ENCODE peak calls at places on chromosomes 4 and X, in eight cellular contexts. J is sigmoid colon, Q is esophagus muscularis mucosa, P is Peyer's patch, N is endodermal cell, K is fibroblast of lung, H is heart left ventricle, T is foreskin keratinocyte. R is an unnamed sample.

GRCh38 chr4:128393111-128393704 is 105.6 kb upstream of the PGRMC2 start:
- DNase-seq in J (no peak), Q (no peak), P (no peak), N (no peak), K (peak; percentile 73), H (peak; percentile 37), T (no peak), R (no peak)

GRCh38 chr4:102675142-102675541 is 85.6 kb downstream of the MANBA start:
- DNase-seq in J (no peak), Q (no peak), P (no peak), N (no peak), K (no peak), H (no peak), T (no peak), R (no peak)

GRCh38 chr4:147303506-147303905 is 177.4 kb upstream of the EDNRA start:
- DNase-seq in J (no peak), Q (no peak), P (no peak), N (no peak), K (no peak), H (no peak), T (no peak), R (no peak)

GRCh38 chrX:50813843-50814661 is at the start of gene SHROOM4:
- DNase-seq in J (peak; percentile 67), Q (no peak), P (no peak), N (peak; percentile 82), K (peak; percentile 47), H (peak; percentile 68), T (no peak), R (no peak)

GRCh38 chr4:86013623-86014022 is 346.2 kb downstream of the MAPK10 start:
- DNase-seq in J (no peak), Q (no peak), P (no peak), N (no peak), K (peak; percentile 47), H (no peak), T (no peak), R (no peak)

GRCh38 chr4:138602664-138603063 is 360.5 kb upstream of the SLC7A11 start:
- DNase-seq in J (no peak), Q (no peak), P (no peak), N (no peak), K (no peak), H (no peak), T (peak; percentile 16), R (no peak)

GRCh38 chr4:37130465-37130864 is 114.1 kb upstream of the NWD2 start:
- DNase-seq in J (no peak), Q (no peak), P (no peak), N (no peak), K (no peak), H (no peak), T (peak; percentile 49), R (no peak)

GRCh38 chr4:113675731-113676707 is 85.5 kb downstream of the CAMK2D start:
- DNase-seq in J (no peak), Q (no peak), P (no peak), N (no peak), K (peak; percentile 61), H (no peak), T (no peak), R (no peak)

GRCh38 chrX:2413969-2414368 is 86.8 kb downstream of the DHRSX start:
- DNase-seq in J (no peak), Q (no peak), P (no peak), N (no peak), K (no peak), H (no peak), T (no peak), R (no peak)

GRCh38 chrX:110755061-110755460 is 40.6 kb downstream of the CHRDL1 start:
- DNase-seq in J (no peak), Q (no peak), P (no peak), N (no peak), K (peak; percentile 42), H (no peak), T (no peak), R (no peak)

GRCh38 chr4:55503164-55503563 is 43.5 kb downstream of the CLOCK start:
- DNase-seq in J (no peak), Q (no peak), P (no peak), N (no peak), K (peak; percentile 58), H (no peak), T (peak; percentile 85), R (no peak)

GRCh38 chr4:15832523-15833451 is 54.7 kb downstream of the CD38 start:
- DNase-seq in J (no peak), Q (no peak), P (no peak), N (no peak), K (no peak), H (no peak), T (no peak), R (peak; percentile 55)

GRCh38 chr4:123673971-123674370 is 277.4 kb downstream of the SPRY1 start:
- DNase-seq in J (no peak), Q (no peak), P (no peak), N (no peak), K (no peak), H (no peak), T (no peak), R (no peak)

GRCh38 chr4:57591073-57591472 is 480.9 kb upstream of the IGFBP7 start:
- DNase-seq in J (no peak), Q (no peak), P (no peak), N (no peak), K (no peak), H (no peak), T (no peak), R (no peak)

GRCh38 chr4:8010618-8011017 is 71.0 kb upstream of the AFAP1 start:
- DNase-seq in J (peak; percentile 78), Q (no peak), P (no peak), N (no peak), K (peak; percentile 62), H (no peak), T (no peak), R (no peak)

GRCh38 chr4:130545596-130545995 is 1449.6 kb downstream of the C4orf33 start:
- DNase-seq in J (no peak), Q (no peak), P (no peak), N (no peak), K (peak; percentile 63), H (no peak), T (no peak), R (no peak)

GRCh38 chrX:147803948-147804347 is 107.8 kb upstream of the FMR1 start:
- DNase-seq in J (no peak), Q (no peak), P (no peak), N (no peak), K (no peak), H (no peak), T (no peak), R (no peak)

GRCh38 chr4:48191758-48192157 is 57.7 kb upstream of the TXK start:
- DNase-seq in J (no peak), Q (no peak), P (no peak), N (no peak), K (no peak), H (no peak), T (no peak), R (no peak)

GRCh38 chr4:170589597-170590191 is 499.9 kb upstream of the AADAT start:
- DNase-seq in J (no peak), Q (no peak), P (no peak), N (no peak), K (no peak), H (no peak), T (peak; percentile 51), R (no peak)

GRCh38 chr4:121738780-121739547 is 26.0 kb downstream of the SMIM43 start:
- DNase-seq in J (no peak), Q (no peak), P (no peak), N (no peak), K (peak; percentile 92), H (peak; percentile 59), T (no peak), R (no peak)

GRCh38 chrX:145394344-145394743 is 147.0 kb downstream of the SPANXN1 start:
- DNase-seq in J (no peak), Q (no peak), P (no peak), N (no peak), K (no peak), H (no peak), T (no peak), R (no peak)

DNA sequence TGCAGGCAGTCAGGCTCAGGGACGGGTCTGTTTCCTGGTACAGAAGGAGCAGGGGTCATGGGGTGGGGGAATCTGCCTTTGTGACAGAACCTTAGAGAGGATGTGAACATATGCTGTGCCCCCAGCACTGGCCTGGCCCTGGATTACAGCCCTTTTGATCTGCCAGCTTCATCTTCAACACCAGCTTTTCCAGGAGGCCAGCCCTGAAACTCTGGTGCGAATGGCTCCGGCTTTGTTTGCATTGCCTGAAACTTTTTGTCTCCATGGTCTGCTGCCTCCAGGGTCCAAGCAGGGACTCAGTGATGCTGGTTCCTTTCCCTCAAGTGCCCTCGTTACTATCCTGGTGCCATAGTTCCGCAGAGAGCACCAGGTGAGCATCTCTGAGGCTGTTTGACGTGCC is 2.1 kb downstream of the CNGA2 start:
- DNase-seq in J (peak; percentile 30), Q (no peak), P (no peak), N (no peak), K (no peak), H (no peak), T (no peak), R (no peak)
- TF ChIP-seq CTCF in J (no peak), Q (no peak), P (no peak), N (no peak), K (no peak), H (no peak), T (no peak), R (no peak)

GRCh38 chr4:98861100-98861499 is 67.8 kb downstream of the EIF4E start:
- DNase-seq in J (no peak), Q (no peak), P (no peak), N (no peak), K (no peak), H (no peak), T (no peak), R (no peak)
- H3K4me1 ChIP-seq in J (no peaks in the 10 kb centered on the region), Q (no peaks in the 10 kb centered on the region), P (no peaks in the 10 kb centered on the region), N (no peaks in the 10 kb centered on the region), K (no peaks in the 10 kb centered on the region), H (no peaks in the 10 kb centered on the region), T (peaks cover 3% of the 10 kb centered on the region), R (no peaks in the 10 kb centered on the region)

GRCh38 chr4:119664168-119664907 is 35.7 kb upstream of the PDE5A start:
- DNase-seq in J (no peak), Q (no peak), P (no peak), N (no peak), K (no peak), H (no peak), T (peak; percentile 35), R (no peak)
- TF ChIP-seq CTCF in J (no peak), Q (no peak), P (no peak), N (no peak), K (no peak), H (no peak), T (no peak), R (no peak)

GRCh38 chrX:69285881-69286545 is 120.8 kb upstream of the PJA1 start:
- DNase-seq in J (peak; percentile 85), Q (no peak), P (peak; percentile 50), N (peak; percentile 82), K (peak; percentile 37), H (no peak), T (no peak), R (no peak)

GRCh38 chrX:69280956-69281355 is 115.7 kb upstream of the PJA1 start:
- DNase-seq in J (no peak), Q (no peak), P (no peak), N (no peak), K (peak; percentile 5), H (no peak), T (no peak), R (no peak)

GRCh38 chrX:69284491-69284890 is 119.2 kb upstream of the PJA1 start:
- DNase-seq in J (no peak), Q (no peak), P (no peak), N (no peak), K (no peak), H (no peak), T (no peak), R (no peak)

GRCh38 chrX:69285401-69285871 is 120.2 kb upstream of the PJA1 start:
- DNase-seq in J (peak; percentile 88), Q (no peak), P (no peak), N (peak; percentile 53), K (peak; percentile 28), H (no peak), T (peak; percentile 24), R (no peak)

GRCh38 chrX:69282893-69283690 is 117.8 kb upstream of the PJA1 start:
- DNase-seq in J (no peak), Q (no peak), P (no peak), N (no peak), K (no peak), H (no peak), T (no peak), R (no peak)
- H3K4me1 ChIP-seq in J (no peaks in the 10 kb centered on the region), Q (peaks cover 6% of the 10 kb centered on the region), P (no peaks in the 10 kb centered on the region), N (peaks cover 5% of the 10 kb centered on the region), K (no peaks in the 10 kb centered on the region), H (no peaks in the 10 kb centered on the region), T (peaks cover 3% of the 10 kb centered on the region), R (peaks cover 3% of the 10 kb centered on the region)

R was measured in ascending aorta.